ENCODE peak calls at places on chromosome 1, in ten cellular contexts. One of them, this sample, is unnamed. For H3K4me1, the result is how much of the 10 kb centered on the place peaks cover.

GRCh38 chr1:228751360-228752098 is 16.2 kb downstream of the RHOU start:
- DNase-seq in endodermal cell: no peak
- DNase-seq in fibroblast of lung: no peak
- DNase-seq in upper lobe of right lung: no peak
- DNase-seq in pancreas: no peak
- DNase-seq in hepatocyte: no peak
- DNase-seq in uterus: no peak
- DNase-seq in breast epithelium: no peak
- DNase-seq in A549: no peak
- DNase-seq in OCI-LY7: no peak
- DNase-seq in this sample: no peak

GRCh38 chr1:116166655-116167054 is 55.5 kb downstream of the MAB21L3 start:
- DNase-seq in breast epithelium: no peak
- DNase-seq in fibroblast of lung: no peak
- DNase-seq in OCI-LY7: no peak
- DNase-seq in A549: no peak
- DNase-seq in pancreas: no peak
- DNase-seq in uterus: no peak
- DNase-seq in upper lobe of right lung: no peak
- DNase-seq in hepatocyte: peak
- DNase-seq in endodermal cell: no peak
- DNase-seq in this sample: no peak

GRCh38 chr1:90834354-90835171 is 117.5 kb upstream of the BARHL2 start:
- DNase-seq in endodermal cell: peak
- DNase-seq in hepatocyte: no peak
- DNase-seq in fibroblast of lung: peak
- DNase-seq in pancreas: no peak
- DNase-seq in breast epithelium: no peak
- DNase-seq in A549: no peak
- DNase-seq in upper lobe of right lung: no peak
- DNase-seq in OCI-LY7: no peak
- DNase-seq in uterus: no peak
- DNase-seq in this sample: no peak

GRCh38 chr1:27522860-27523665 is 33.1 kb upstream of the WASF2 start:
- DNase-seq in breast epithelium: no peak
- DNase-seq in OCI-LY7: peak
- DNase-seq in uterus: peak
- DNase-seq in fibroblast of lung: no peak
- DNase-seq in A549: no peak
- DNase-seq in hepatocyte: peak
- DNase-seq in endodermal cell: peak
- DNase-seq in pancreas: no peak
- DNase-seq in upper lobe of right lung: no peak
- DNase-seq in this sample: peak

GRCh38 chr1:115099693-115100050 is 10.4 kb upstream of the TSPAN2 start:
- DNase-seq in OCI-LY7: no peak
- DNase-seq in endodermal cell: no peak
- DNase-seq in breast epithelium: no peak
- DNase-seq in hepatocyte: no peak
- DNase-seq in fibroblast of lung: peak
- DNase-seq in pancreas: no peak
- DNase-seq in uterus: no peak
- DNase-seq in A549: no peak
- DNase-seq in upper lobe of right lung: no peak
- DNase-seq in this sample: no peak

GRCh38 chr1:200908158-200908868 is 13.6 kb downstream of the INAVA start:
- DNase-seq in endodermal cell: no peak
- DNase-seq in uterus: no peak
- DNase-seq in upper lobe of right lung: no peak
- DNase-seq in breast epithelium: peak
- DNase-seq in hepatocyte: no peak
- DNase-seq in A549: no peak
- DNase-seq in fibroblast of lung: no peak
- DNase-seq in pancreas: no peak
- DNase-seq in OCI-LY7: no peak
- DNase-seq in this sample: no peak

GRCh38 chr1:3712573-3713535 is 39.4 kb upstream of the CCDC27 start:
- DNase-seq in fibroblast of lung: no peak
- DNase-seq in endodermal cell: no peak
- DNase-seq in A549: no peak
- DNase-seq in breast epithelium: no peak
- DNase-seq in pancreas: no peak
- DNase-seq in hepatocyte: no peak
- DNase-seq in OCI-LY7: no peak
- DNase-seq in uterus: no peak
- DNase-seq in upper lobe of right lung: no peak
- DNase-seq in this sample: peak

GRCh38 chr1:223714849-223715709 is 2.7 kb downstream of the CAPN2 start:
- DNase-seq in uterus: no peak
- DNase-seq in upper lobe of right lung: no peak
- DNase-seq in hepatocyte: peak
- DNase-seq in endodermal cell: peak
- DNase-seq in fibroblast of lung: peak
- DNase-seq in A549: no peak
- DNase-seq in pancreas: no peak
- DNase-seq in OCI-LY7: no peak
- DNase-seq in breast epithelium: no peak
- DNase-seq in this sample: no peak

GRCh38 chr1:58909914-58910681 is 126.3 kb upstream of the JUN start:
- DNase-seq in upper lobe of right lung: no peak
- DNase-seq in fibroblast of lung: no peak
- DNase-seq in hepatocyte: no peak
- DNase-seq in A549: no peak
- DNase-seq in uterus: no peak
- DNase-seq in endodermal cell: no peak
- DNase-seq in pancreas: no peak
- DNase-seq in breast epithelium: no peak
- DNase-seq in OCI-LY7: no peak
- DNase-seq in this sample: no peak

GRCh38 chr1:244100691-244101453 is 49.8 kb downstream of the ZBTB18 start:
- DNase-seq in A549: no peak
- DNase-seq in hepatocyte: no peak
- DNase-seq in fibroblast of lung: peak
- DNase-seq in uterus: no peak
- DNase-seq in pancreas: no peak
- DNase-seq in endodermal cell: no peak
- DNase-seq in upper lobe of right lung: no peak
- DNase-seq in breast epithelium: no peak
- DNase-seq in OCI-LY7: no peak
- DNase-seq in this sample: no peak

GRCh38 chr1:244861683-244862082 is 2.7 kb downstream of the HNRNPU start:
- DNase-seq in hepatocyte: peak
- DNase-seq in uterus: no peak
- DNase-seq in breast epithelium: no peak
- DNase-seq in pancreas: no peak
- DNase-seq in A549: no peak
- DNase-seq in fibroblast of lung: no peak
- DNase-seq in upper lobe of right lung: no peak
- DNase-seq in endodermal cell: no peak
- DNase-seq in OCI-LY7: no peak
- DNase-seq in this sample: no peak

GRCh38 chr1:92030701-92031107 is 919 bp downstream of the EPHX4 start:
- DNase-seq in breast epithelium: no peak
- DNase-seq in hepatocyte: peak
- DNase-seq in uterus: no peak
- DNase-seq in OCI-LY7: no peak
- DNase-seq in fibroblast of lung: peak
- DNase-seq in upper lobe of right lung: no peak
- DNase-seq in endodermal cell: no peak
- DNase-seq in A549: no peak
- DNase-seq in pancreas: no peak
- DNase-seq in this sample: no peak

GRCh38 chr1:193726722-193727121 is 540.3 kb upstream of the B3GALT2 start:
- DNase-seq in A549: no peak
- DNase-seq in uterus: no peak
- DNase-seq in breast epithelium: no peak
- DNase-seq in fibroblast of lung: no peak
- DNase-seq in OCI-LY7: no peak
- DNase-seq in upper lobe of right lung: no peak
- DNase-seq in pancreas: no peak
- DNase-seq in endodermal cell: no peak
- DNase-seq in hepatocyte: no peak
- DNase-seq in this sample: no peak

GRCh38 chr1:52436817-52437216 is 32.4 kb downstream of the PRPF38A start:
- DNase-seq in A549: no peak
- DNase-seq in OCI-LY7: no peak
- DNase-seq in breast epithelium: no peak
- DNase-seq in hepatocyte: no peak
- DNase-seq in fibroblast of lung: no peak
- DNase-seq in upper lobe of right lung: no peak
- DNase-seq in pancreas: no peak
- DNase-seq in endodermal cell: peak
- DNase-seq in uterus: no peak
- DNase-seq in this sample: no peak

GRCh38 chr1:208235983-208236761 is 8.0 kb downstream of the PLXNA2 start:
- DNase-seq in breast epithelium: no peak
- DNase-seq in OCI-LY7: no peak
- DNase-seq in A549: no peak
- DNase-seq in hepatocyte: peak
- DNase-seq in endodermal cell: peak
- DNase-seq in fibroblast of lung: peak
- DNase-seq in uterus: peak
- DNase-seq in pancreas: no peak
- DNase-seq in upper lobe of right lung: no peak
- DNase-seq in this sample: peak

GRCh38 chr1:237050185-237050584 is 8.2 kb downstream of the RYR2 start:
- DNase-seq in pancreas: no peak
- DNase-seq in A549: no peak
- DNase-seq in endodermal cell: peak
- DNase-seq in breast epithelium: no peak
- DNase-seq in hepatocyte: no peak
- DNase-seq in upper lobe of right lung: no peak
- DNase-seq in fibroblast of lung: no peak
- DNase-seq in uterus: no peak
- DNase-seq in OCI-LY7: no peak
- DNase-seq in this sample: no peak

GRCh38 chr1:95388041-95388440 is 154.0 kb downstream of the RWDD3 start:
- DNase-seq in fibroblast of lung: no peak
- DNase-seq in breast epithelium: no peak
- DNase-seq in uterus: no peak
- DNase-seq in pancreas: no peak
- DNase-seq in A549: no peak
- DNase-seq in upper lobe of right lung: no peak
- DNase-seq in endodermal cell: no peak
- DNase-seq in OCI-LY7: no peak
- DNase-seq in hepatocyte: no peak
- DNase-seq in this sample: no peak

GRCh38 chr1:37851782-37852210 is 7.6 kb downstream of the MTF1 start:
- DNase-seq in upper lobe of right lung: no peak
- DNase-seq in uterus: no peak
- DNase-seq in hepatocyte: no peak
- DNase-seq in A549: no peak
- DNase-seq in fibroblast of lung: no peak
- DNase-seq in OCI-LY7: peak
- DNase-seq in pancreas: no peak
- DNase-seq in endodermal cell: no peak
- DNase-seq in breast epithelium: no peak
- DNase-seq in this sample: no peak

DNA sequence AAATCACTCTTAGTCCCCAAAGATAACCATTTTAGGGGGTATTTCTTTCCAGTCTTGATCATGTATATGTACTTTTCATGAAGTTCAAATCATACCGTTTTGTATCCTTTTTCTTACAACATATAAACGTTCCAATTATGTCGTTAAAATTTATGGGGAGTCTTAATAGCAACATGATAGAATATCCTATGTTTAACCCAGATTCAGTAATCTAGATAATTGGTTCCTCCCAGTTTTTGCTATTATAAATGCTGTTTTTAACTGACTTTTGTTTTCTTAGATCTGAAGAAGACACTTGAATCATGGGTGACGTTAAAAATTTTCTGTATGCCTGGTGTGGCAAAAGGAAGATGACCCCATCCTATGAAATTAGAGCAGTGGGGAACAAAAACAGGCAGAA is 3.1 kb downstream of the DHX9 start:
- DNase-seq in uterus: no peak
- DNase-seq in pancreas: no peak
- DNase-seq in endodermal cell: no peak
- DNase-seq in breast epithelium: no peak
- DNase-seq in A549: no peak
- DNase-seq in upper lobe of right lung: no peak
- DNase-seq in OCI-LY7: no peak
- DNase-seq in hepatocyte: no peak
- DNase-seq in fibroblast of lung: no peak
- DNase-seq in this sample: no peak
- H3K4me3 ChIP-seq in uterus: no peak
- H3K4me3 ChIP-seq in pancreas: no peak
- H3K4me3 ChIP-seq in endodermal cell: peak
- H3K4me3 ChIP-seq in breast epithelium: no peak
- H3K4me3 ChIP-seq in A549: peak
- H3K4me3 ChIP-seq in upper lobe of right lung: no peak
- H3K4me3 ChIP-seq in OCI-LY7: peak
- H3K4me3 ChIP-seq in hepatocyte: no peak
- H3K4me3 ChIP-seq in fibroblast of lung: peak
- H3K4me3 ChIP-seq in this sample: no peak

DNA sequence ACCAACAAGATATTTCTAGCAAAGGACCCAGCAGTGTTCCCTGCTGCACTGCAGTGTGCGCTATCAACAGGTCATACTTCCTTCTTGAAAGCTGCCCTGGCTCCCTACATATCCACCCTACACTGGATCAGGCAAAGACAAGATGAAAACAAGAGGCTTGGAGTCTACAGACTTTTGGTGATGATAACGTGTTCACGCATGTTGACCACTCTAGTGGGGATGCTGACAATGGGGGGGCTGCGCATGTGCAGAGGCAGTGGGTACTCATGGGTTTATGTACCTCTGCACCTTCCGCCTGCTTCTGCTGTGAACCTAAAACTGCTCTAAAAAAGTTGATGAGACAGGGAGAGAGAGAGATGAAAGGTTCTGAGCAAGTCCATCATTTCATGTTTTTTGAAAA is 5.5 kb downstream of the ENO1 start:
- DNase-seq in hepatocyte: no peak
- DNase-seq in upper lobe of right lung: no peak
- DNase-seq in pancreas: no peak
- DNase-seq in A549: no peak
- DNase-seq in fibroblast of lung: no peak
- DNase-seq in uterus: no peak
- DNase-seq in OCI-LY7: no peak
- DNase-seq in breast epithelium: no peak
- DNase-seq in endodermal cell: peak
- DNase-seq in this sample: no peak
- H3K4me1 ChIP-seq in hepatocyte: half or more
- H3K4me1 ChIP-seq in upper lobe of right lung: half or more
- H3K4me1 ChIP-seq in pancreas: under half
- H3K4me1 ChIP-seq in A549: half or more
- H3K4me1 ChIP-seq in fibroblast of lung: under half
- H3K4me1 ChIP-seq in uterus: under half
- H3K4me1 ChIP-seq in OCI-LY7: under half
- H3K4me1 ChIP-seq in breast epithelium: under half
- H3K4me1 ChIP-seq in endodermal cell: under half
- H3K4me1 ChIP-seq in this sample: half or more

GRCh38 chr1:1892079-1892762 is 1.3 kb upstream of the GNB1 start:
- DNase-seq in hepatocyte: no peak
- DNase-seq in fibroblast of lung: no peak
- DNase-seq in uterus: no peak
- DNase-seq in OCI-LY7: peak
- DNase-seq in endodermal cell: no peak
- DNase-seq in A549: no peak
- DNase-seq in upper lobe of right lung: no peak
- DNase-seq in breast epithelium: no peak
- DNase-seq in pancreas: peak
- DNase-seq in this sample: no peak
- H3K4me3 ChIP-seq in hepatocyte: peak
- H3K4me3 ChIP-seq in fibroblast of lung: peak
- H3K4me3 ChIP-seq in uterus: peak
- H3K4me3 ChIP-seq in OCI-LY7: peak
- H3K4me3 ChIP-seq in endodermal cell: peak
- H3K4me3 ChIP-seq in A549: peak
- H3K4me3 ChIP-seq in upper lobe of right lung: peak
- H3K4me3 ChIP-seq in breast epithelium: peak
- H3K4me3 ChIP-seq in pancreas: peak
- H3K4me3 ChIP-seq in this sample: peak

GRCh38 chr1:183869230-183869629 is 64.3 kb downstream of the RGL1 start:
- DNase-seq in fibroblast of lung: no peak
- DNase-seq in breast epithelium: no peak
- DNase-seq in OCI-LY7: no peak
- DNase-seq in endodermal cell: no peak
- DNase-seq in upper lobe of right lung: no peak
- DNase-seq in pancreas: no peak
- DNase-seq in A549: no peak
- DNase-seq in uterus: no peak
- DNase-seq in hepatocyte: no peak
- DNase-seq in this sample: no peak
- H3K4me1 ChIP-seq in fibroblast of lung: under half
- H3K4me1 ChIP-seq in breast epithelium: under half
- H3K4me1 ChIP-seq in OCI-LY7: under half
- H3K4me1 ChIP-seq in endodermal cell: under half
- H3K4me1 ChIP-seq in upper lobe of right lung: under half
- H3K4me1 ChIP-seq in pancreas: under half
- H3K4me1 ChIP-seq in A549: under half
- H3K4me1 ChIP-seq in uterus: under half
- H3K4me1 ChIP-seq in hepatocyte: under half
- H3K4me1 ChIP-seq in this sample: half or more